ENCODE peak calls at places on chromosomes 2 and 18, in seven cellular contexts. F is activated CD4-positive, alpha-beta T cell treated with anti-CD3 and anti-CD28 coated beads for 1 hour; N is anterior cingulate cortex; V is iPS-NIHi11; G is renal cortical epithelial cell; B is fibroblast of gingiva; I is caudate nucleus. J is an unnamed sample.

GRCh38 chr2:70336552-70336951 is 34.7 kb upstream of the FAM136A start:
- DNase-seq in B (no peak), I (no peak), N (no peak), V (no peak), F (no peak), G (no peak), J (no peak)

GRCh38 chr2:28633739-28634138 is 117.9 kb upstream of the PPP1CB start:
- DNase-seq in V (no peak), N (no peak), I (no peak), G (peak; percentile 54), B (peak; percentile 58), F (no peak), J (no peak)

GRCh38 chr18:61948196-61948800 is 55.5 kb upstream of the RNF152 start:
- DNase-seq in B (no peak), N (no peak), F (no peak), V (no peak), I (no peak), G (no peak), J (no peak)

GRCh38 chr2:71452565-71452964 is 796 bp upstream of the DYSF start:
- DNase-seq in B (no peak), G (peak; percentile 50), F (no peak), I (no peak), V (peak; percentile 68), N (no peak), J (no peak)

GRCh38 chr2:40412456-40412855 is 39.4 kb downstream of the SLC8A1 start:
- DNase-seq in N (no peak), B (no peak), G (peak; percentile 44), I (no peak), V (no peak), F (no peak), J (no peak)

GRCh38 chr2:122734756-122735155 is 979.3 kb downstream of the TSN start:
- DNase-seq in I (no peak), F (no peak), V (peak; percentile 41), B (no peak), N (no peak), G (peak; percentile 31), J (no peak)

GRCh38 chr2:216619411-216620393 is 13.5 kb upstream of the IGFBP2 start:
- DNase-seq in B (peak; percentile 44), N (no peak), G (no peak), F (no peak), V (no peak), I (no peak), J (no peak)

GRCh38 chr2:3491306-3491705 is 28.0 kb downstream of the ADI1 start:
- DNase-seq in V (no peak), I (no peak), F (no peak), N (no peak), G (no peak), B (no peak), J (peak; percentile 10)

GRCh38 chr2:43293744-43294695 is 67.6 kb upstream of the ZFP36L2 start:
- DNase-seq in N (no peak), B (peak; percentile 97), V (no peak), G (peak; percentile 100), F (no peak), I (no peak), J (no peak)

J was measured in lower lobe of right lung.